ENCODE peak calls at places on chromosomes 11 and 22, in four cellular contexts. N is suprapubic skin, G is tibial artery, T is pancreas. O is an unnamed sample.

GRCh38 chr22:39664485-39665200 is 94.1 kb downstream of the CACNA1I start:
- DNase-seq in G (no peak), N (no peak), T (peak; percentile 10), O (no peak)

GRCh38 chr11:2730323-2731284 is 30.8 kb upstream of the KCNQ1OT1 start:
- DNase-seq in T (peak; percentile 36), N (no peak), G (no peak), O (no peak)

GRCh38 chr11:56089697-56090096 is 3.4 kb upstream of the OR8I2 start:
- DNase-seq in T (no peak), G (no peak), N (no peak), O (no peak)

GRCh38 chr11:30729187-30729713 is 143.1 kb upstream of the MPPED2 start:
- DNase-seq in T (no peak), G (no peak), N (no peak), O (no peak)

GRCh38 chr11:76436020-76436419 is 8.8 kb upstream of the EMSY start:
- DNase-seq in N (no peak), T (no peak), G (no peak), O (no peak)

GRCh38 chr11:119520400-119520799 is 97.4 kb upstream of the THY1 start:
- DNase-seq in G (no peak), T (no peak), N (no peak), O (no peak)

GRCh38 chr11:75441804-75442132 is 8.8 kb upstream of the KLHL35 start:
- DNase-seq in T (no peak), N (no peak), G (no peak), O (no peak)

GRCh38 chr11:129722529-129722928 is 93.1 kb upstream of the TMEM45B start:
- DNase-seq in N (peak; percentile 4), G (no peak), T (no peak), O (no peak)

GRCh38 chr11:10604340-10604748 is 35.9 kb upstream of the LYVE1 start:
- DNase-seq in G (peak; percentile 50), N (no peak), T (no peak), O (no peak)

GRCh38 chr11:14500181-14500651 is 605 bp upstream of the COPB1 start:
- DNase-seq in N (no peak), T (peak; percentile 40), G (peak; percentile 48), O (peak; percentile 41)

GRCh38 chr11:47915407-47916137 is 64.8 kb upstream of the PTPRJ start:
- DNase-seq in G (no peak), T (no peak), N (no peak), O (no peak)

GRCh38 chr11:8744423-8744822 is 61.8 kb downstream of the RPL27A start:
- DNase-seq in G (no peak), T (no peak), N (no peak), O (no peak)

GRCh38 chr22:44187652-44188230 is 7.0 kb downstream of the PARVG start:
- DNase-seq in N (no peak), G (no peak), T (no peak), O (no peak)

GRCh38 chr11:11272254-11272653 is 80.8 kb downstream of the CSNK2A3 start:
- DNase-seq in G (no peak), N (no peak), T (no peak), O (no peak)

GRCh38 chr22:37462983-37463382 is 23.2 kb downstream of the MFNG start:
- DNase-seq in G (no peak), T (no peak), N (no peak), O (no peak)

GRCh38 chr11:78929092-78929905 is 354.6 kb upstream of the NARS2 start:
- DNase-seq in G (no peak), T (no peak), N (no peak), O (no peak)

GRCh38 chr22:41429232-41429945 is 17.2 kb downstream of the TOB2 start:
- DNase-seq in G (no peak), N (no peak), T (no peak), O (no peak)

DNA sequence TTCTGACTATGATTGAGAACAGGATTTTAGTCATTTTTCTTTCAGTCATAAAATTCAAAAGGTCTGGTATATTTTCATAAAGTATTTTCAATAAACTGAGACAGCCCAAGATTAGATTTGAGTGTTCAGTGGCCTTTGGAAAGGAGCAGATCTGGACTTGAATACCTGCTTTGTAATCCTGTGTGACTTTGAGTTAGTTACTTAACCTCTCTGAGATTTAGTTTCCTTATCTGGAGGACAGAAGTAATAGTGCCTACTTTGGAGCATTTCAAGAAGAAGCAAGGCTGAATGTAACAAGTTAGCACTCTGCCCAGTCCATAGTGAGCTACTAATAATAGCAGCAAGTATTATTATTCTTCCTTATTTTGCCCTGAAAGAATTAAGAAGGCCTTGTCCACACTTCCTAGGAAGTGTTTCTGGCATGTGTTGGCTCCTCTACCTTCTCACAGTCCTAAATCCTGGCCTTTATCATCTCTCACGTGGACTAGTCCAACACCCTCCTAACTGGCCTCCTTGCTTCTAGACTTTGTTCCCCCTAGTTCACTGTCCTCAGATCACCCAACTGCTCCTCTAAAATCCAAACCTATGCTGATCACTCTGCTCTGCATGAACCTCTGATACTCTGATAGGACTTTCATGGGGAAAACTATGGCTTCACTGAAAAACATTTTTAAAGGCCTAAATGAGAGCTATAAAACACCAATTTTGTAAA is 115.8 kb downstream of the PLEKHA7 start:
- DNase-seq in G (no peak), N (no peak), T (no peak), O (no peak)
- H3K4me3 ChIP-seq in G (no peak overlapping the region), N (no peak overlapping the region), T (no peak overlapping the region), O (no peak overlapping the region)

DNA sequence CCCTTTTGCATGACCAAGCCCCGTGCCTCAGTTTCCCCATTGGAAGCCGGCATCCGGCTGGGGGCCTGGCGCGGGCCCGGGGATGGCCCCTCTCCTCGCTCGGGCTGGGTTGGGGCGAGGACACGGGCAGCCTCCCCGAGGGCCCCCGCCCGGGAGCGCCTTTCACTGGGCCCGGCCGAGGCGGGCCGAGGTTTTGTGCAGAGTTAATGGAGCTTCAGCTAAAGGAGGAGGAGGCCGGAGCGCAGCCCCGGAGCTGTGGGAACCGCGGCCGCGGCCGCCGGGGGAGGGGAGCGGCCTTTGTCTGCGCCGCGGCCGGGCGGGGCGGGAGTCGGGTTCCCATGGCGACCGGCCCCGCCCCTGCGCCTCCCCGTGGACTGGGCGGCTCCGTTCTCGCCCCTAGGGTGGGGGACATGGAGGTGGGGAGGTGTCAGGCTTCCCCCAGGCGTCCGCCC is 1.4 kb upstream of the MAPK11 start:
- DNase-seq in N (no peak), G (no peak), T (no peak), O (no peak)
- TF ChIP-seq CTCF in N (no peak), G (no peak), T (no peak), O (no peak)

GRCh38 chr22:20424937-20425587 is 12.6 kb downstream of the SCARF2 start:
- DNase-seq in N (no peak), G (no peak), T (no peak), O (no peak)

GRCh38 chr22:20424553-20424936 is 13.1 kb downstream of the SCARF2 start:
- DNase-seq in N (no peak), G (no peak), T (no peak), O (no peak)

GRCh38 chr22:20427945-20428417 is 9.6 kb downstream of the SCARF2 start:
- DNase-seq in G (no peak), N (no peak), T (no peak), O (no peak)

GRCh38 chr22:20427104-20427944 is 10.3 kb downstream of the SCARF2 start:
- DNase-seq in T (no peak), G (no peak), N (no peak), O (no peak)

GRCh38 chr22:20425821-20426615 is 11.6 kb downstream of the SCARF2 start:
- DNase-seq in G (no peak), T (no peak), N (no peak), O (no peak)
- H3K4me3 ChIP-seq in G (no peak overlapping the region), T (no peak overlapping the region), N (peak overlapping the region; percentile 45), O (no peak overlapping the region)

GRCh38 chr11:62602141-62603071 is 741 bp upstream of the MTA2 start:
- DNase-seq in G (peak; percentile 86), N (peak; percentile 88), T (peak; percentile 68), O (no peak)
- TF ChIP-seq CTCF in G (peak; percentile 17), N (no peak), T (no peak), O (no peak)

GRCh38 chr11:125072210-125072960 is 9.3 kb downstream of the SLC37A2 start:
- DNase-seq in T (no peak), N (no peak), G (peak; percentile 51), O (no peak)

GRCh38 chr11:125071408-125071807 is 8.3 kb downstream of the SLC37A2 start:
- DNase-seq in G (peak; percentile 55), T (no peak), N (no peak), O (no peak)

GRCh38 chr11:125071831-125072209 is 8.7 kb downstream of the SLC37A2 start:
- DNase-seq in N (no peak), T (no peak), G (no peak), O (no peak)

GRCh38 chr11:125069796-125070195 is 6.7 kb downstream of the SLC37A2 start:
- DNase-seq in T (no peak), N (no peak), G (no peak), O (no peak)

GRCh38 chr11:125070699-125071254 is 7.7 kb downstream of the SLC37A2 start:
- DNase-seq in T (no peak), G (peak; percentile 76), N (no peak), O (no peak)
- H3K4me3 ChIP-seq in T (no peak overlapping the region), G (no peak overlapping the region), N (no peak overlapping the region), O (no peak overlapping the region)

DNA sequence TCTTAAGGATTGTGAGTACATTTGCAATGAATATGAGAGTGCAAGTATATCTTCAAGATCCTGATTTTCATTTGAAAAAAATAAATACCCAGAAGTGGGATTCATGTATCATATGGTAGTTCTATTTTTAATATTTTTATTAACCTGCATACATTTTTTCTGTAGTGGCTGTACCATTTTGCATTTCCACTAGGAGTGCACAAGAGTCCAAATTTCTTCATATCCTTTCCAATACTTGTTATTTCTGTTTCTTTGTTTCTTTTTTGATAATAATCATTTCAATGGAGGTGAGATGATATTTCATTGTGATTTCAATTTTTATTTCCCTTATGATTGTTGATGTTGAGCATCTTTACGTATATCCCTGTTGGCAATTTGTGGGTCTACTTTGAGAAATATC is 759.8 kb upstream of the CNTN5 start:
- DNase-seq in G (no peak), T (no peak), N (no peak), O (no peak)
- TF ChIP-seq CTCF in G (no peak), T (no peak), N (no peak), O (peak; percentile 34)

O was measured in Panc1.